ENCODE peak calls at places on chromosomes 12 and 14, in four cellular contexts. U, X, E and F are unnamed samples.

GRCh38 chr12:54870617-54871016 is 16.3 kb downstream of the MUCL1 start:
- DNase-seq in U (no peak), X (no peak), E (no peak), F (no peak)

GRCh38 chr12:113911971-113912760 is 54.0 kb downstream of the RBM19 start:
- DNase-seq in U (no peak), X (no peak), E (no peak), F (no peak)

GRCh38 chr14:40656301-40656700 is 950.4 kb upstream of the LRFN5 start:
- DNase-seq in U (no peak), X (no peak), E (no peak), F (no peak)

GRCh38 chr14:35336171-35337073 is 44.2 kb downstream of the PSMA6 start:
- DNase-seq in U (peak), X (no peak), E (peak), F (no peak)

GRCh38 chr12:33006106-33006505 is 109.5 kb upstream of the PKP2 start:
- DNase-seq in U (no peak), X (no peak), E (no peak), F (no peak)

GRCh38 chr14:23435540-23436326 is at the start of gene MYH7:
- DNase-seq in U (no peak), X (no peak), E (no peak), F (no peak)

GRCh38 chr12:39272934-39273770 is 169.8 kb downstream of the KIF21A start:
- DNase-seq in U (no peak), X (peak), E (peak), F (peak)

GRCh38 chr14:81434230-81434629 is 34.1 kb upstream of the STON2 start:
- DNase-seq in U (no peak), X (no peak), E (no peak), F (no peak)

GRCh38 chr14:40599726-40600125 is 1007.0 kb upstream of the LRFN5 start:
- DNase-seq in U (no peak), X (no peak), E (no peak), F (peak)

GRCh38 chr12:108634225-108634795 is 616 bp upstream of the SELPLG start:
- DNase-seq in U (no peak), X (no peak), E (no peak), F (no peak)

GRCh38 chr14:31806249-31806648 is 245.0 kb downstream of the NUBPL start:
- DNase-seq in U (no peak), X (no peak), E (no peak), F (no peak)

GRCh38 chr14:68399971-68400370 is 392.9 kb downstream of the ZFP36L1 start:
- DNase-seq in U (no peak), X (no peak), E (no peak), F (no peak)

GRCh38 chr12:76346798-76347420 is 1.3 kb downstream of the BBS10 start:
- DNase-seq in U (no peak), X (peak), E (no peak), F (peak)

GRCh38 chr12:109875572-109876131 is 4.7 kb downstream of the GLTP start:
- DNase-seq in U (no peak), X (no peak), E (no peak), F (no peak)

GRCh38 chr12:57165741-57166140 is 18.3 kb upstream of the LRP1-AS start:
- DNase-seq in U (no peak), X (peak), E (peak), F (no peak)

GRCh38 chr12:46946137-46946536 is 120.3 kb upstream of the SLC38A4 start:
- DNase-seq in U (no peak), X (peak), E (no peak), F (peak)

GRCh38 chr12:108839011-108839889 is 18.1 kb downstream of the SSH1 start:
- DNase-seq in U (no peak), X (peak), E (no peak), F (no peak)

GRCh38 chr14:98298481-98299227 is 973.3 kb downstream of the BCL11B start:
- DNase-seq in U (no peak), X (no peak), E (no peak), F (no peak)

GRCh38 chr14:104150201-104151027 is 12.0 kb downstream of the KIF26A start:
- DNase-seq in U (no peak), X (no peak), E (no peak), F (no peak)